ENCODE peak calls at places on chromosomes 13 and 19, in eight cellular contexts. R, O, Q, S, P, B, H and X are unnamed samples.
A peak's percentile ranks its signal among the peaks of the same experiment; 100 is the strongest.

GRCh38 chr19:409006-409514 is at the start of gene C2CD4C:
- DNase-seq in R (no peak), O (no peak), Q (no peak), S (no peak), P (no peak), B (no peak), H (no peak), X (no peak)

GRCh38 chr19:8163781-8164180 is 14.4 kb upstream of the FBN3 start:
- DNase-seq in R (no peak), O (no peak), Q (no peak), S (no peak), P (no peak), B (no peak), H (no peak), X (no peak)

GRCh38 chr19:53537523-53538377 is at the start of gene ZNF331:
- DNase-seq in R (peak; percentile 73), O (peak; percentile 88), Q (peak; percentile 85), S (peak; percentile 71), P (peak; percentile 81), B (peak; percentile 86), H (no peak), X (peak; percentile 87)

GRCh38 chr19:46955114-46955812 is 64.4 kb upstream of the NPAS1 start:
- DNase-seq in R (no peak), O (no peak), Q (no peak), S (no peak), P (no peak), B (no peak), H (no peak), X (no peak)

GRCh38 chr13:95788100-95788463 is 111.1 kb downstream of the DNAJC3 start:
- DNase-seq in R (no peak), O (no peak), Q (no peak), S (no peak), P (no peak), B (no peak), H (no peak), X (no peak)

GRCh38 chr13:86585826-86586225 is 786.6 kb upstream of the SLITRK6 start:
- DNase-seq in R (no peak), O (no peak), Q (no peak), S (peak; percentile 40), P (no peak), B (no peak), H (peak; percentile 89), X (no peak)

GRCh38 chr13:73109288-73109899 is 50.6 kb downstream of the KLF5 start:
- DNase-seq in R (no peak), O (no peak), Q (no peak), S (no peak), P (no peak), B (no peak), H (no peak), X (no peak)

GRCh38 chr13:32195713-32196112 is 119.5 kb downstream of the ZAR1L start:
- DNase-seq in R (no peak), O (no peak), Q (no peak), S (no peak), P (no peak), B (no peak), H (no peak), X (no peak)

GRCh38 chr19:3366761-3367571 is 583 bp downstream of the NFIC start:
- DNase-seq in R (no peak), O (peak; percentile 84), Q (no peak), S (peak; percentile 45), P (peak; percentile 72), B (no peak), H (no peak), X (no peak)

GRCh38 chr13:113573065-113573464 is 11.5 kb upstream of the TFDP1 start:
- DNase-seq in R (peak; percentile 6), O (no peak), Q (no peak), S (no peak), P (no peak), B (no peak), H (no peak), X (peak; percentile 0)

GRCh38 chr19:18590273-18591272 is 2.0 kb downstream of the REX1BD start:
- DNase-seq in R (peak; percentile 41), O (peak; percentile 67), Q (peak; percentile 85), S (no peak), P (no peak), B (peak; percentile 94), H (no peak), X (no peak)

GRCh38 chr19:43790587-43790986 is 9.8 kb upstream of the KCNN4 start:
- DNase-seq in R (no peak), O (no peak), Q (no peak), S (no peak), P (no peak), B (no peak), H (no peak), X (no peak)

GRCh38 chr19:49847731-49848696 is 2.9 kb upstream of the PTOV1 start:
- DNase-seq in R (no peak), O (no peak), Q (no peak), S (no peak), P (no peak), B (no peak), H (peak; percentile 49), X (no peak)

GRCh38 chr13:83819156-83819555 is 63.1 kb downstream of the SLITRK1 start:
- DNase-seq in R (no peak), O (no peak), Q (no peak), S (no peak), P (no peak), B (no peak), H (no peak), X (no peak)

GRCh38 chr13:98925949-98926348 is 51.9 kb downstream of the DOCK9 start:
- DNase-seq in R (no peak), O (no peak), Q (no peak), S (no peak), P (no peak), B (no peak), H (no peak), X (no peak)

GRCh38 chr19:10478476-10478875 is 24.7 kb downstream of the KEAP1 start:
- DNase-seq in R (no peak), O (no peak), Q (no peak), S (no peak), P (no peak), B (no peak), H (no peak), X (no peak)

GRCh38 chr13:92553470-92554114 is 673.0 kb upstream of the GPC6 start:
- DNase-seq in R (no peak), O (no peak), Q (no peak), S (no peak), P (no peak), B (no peak), H (no peak), X (no peak)

DNA sequence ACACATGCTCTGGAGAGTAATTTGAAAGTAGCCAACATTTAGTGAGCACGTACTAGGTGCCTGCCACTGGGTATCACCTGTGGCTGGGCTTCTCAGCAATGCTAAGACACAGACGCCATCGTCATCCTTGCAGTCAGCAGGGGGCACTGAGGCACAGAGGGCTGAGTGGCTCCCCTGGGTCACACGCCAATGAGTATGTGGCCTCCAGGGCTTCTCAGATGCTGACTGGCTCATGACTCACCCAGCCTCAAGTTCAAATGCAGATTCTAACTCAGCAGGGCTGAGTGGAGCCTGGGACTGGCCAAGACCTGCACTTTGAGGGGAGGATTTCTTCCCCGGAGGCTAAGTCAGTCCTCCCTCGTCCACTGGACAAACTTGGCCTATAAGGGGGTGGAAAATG is 115.1 kb upstream of the CACNA1A start:
- DNase-seq in R (no peak), O (no peak), Q (no peak), S (no peak), P (no peak), B (peak; percentile 32), H (peak; percentile 67), X (no peak)
- TF ChIP-seq CTCF in R (no peak), O (no peak), Q (no peak), S (no peak), P (no peak), B (no peak), H (peak; percentile 39), X (no peak)

GRCh38 chr13:46469064-46469463 is 82.0 kb upstream of the RUBCNL start:
- DNase-seq in R (no peak), O (no peak), Q (no peak), S (no peak), P (no peak), B (no peak), H (no peak), X (no peak)
- TF ChIP-seq CTCF in R (no peak), O (no peak), Q (no peak), S (no peak), P (no peak), B (no peak), H (no peak), X (no peak)

GRCh38 chr13:21060827-21061076 is 634 bp downstream of the LATS2 start:
- DNase-seq in R (no peak), O (peak; percentile 66), Q (no peak), S (no peak), P (no peak), B (no peak), H (no peak), X (no peak)

GRCh38 chr13:21063031-21063430 is 1.6 kb upstream of the LATS2 start:
- DNase-seq in R (no peak), O (no peak), Q (no peak), S (no peak), P (no peak), B (no peak), H (no peak), X (no peak)

GRCh38 chr13:21060063-21060826 is 1.1 kb downstream of the LATS2 start:
- DNase-seq in R (no peak), O (peak; percentile 63), Q (peak; percentile 75), S (no peak), P (peak; percentile 64), B (peak; percentile 45), H (no peak), X (peak; percentile 41)

GRCh38 chr13:21058361-21058760 is 3.0 kb downstream of the LATS2 start:
- DNase-seq in R (no peak), O (no peak), Q (no peak), S (no peak), P (no peak), B (no peak), H (no peak), X (no peak)

GRCh38 chr13:21061077-21061945 is at the start of gene LATS2:
- DNase-seq in R (peak; percentile 96), O (peak; percentile 98), Q (peak; percentile 95), S (peak; percentile 95), P (peak; percentile 98), B (peak; percentile 89), H (peak; percentile 83), X (peak; percentile 89)
- TF ChIP-seq CTCF in R (peak; percentile 13), O (no peak), Q (peak; percentile 28), S (no peak), P (peak; percentile 39), B (no peak), H (peak; percentile 18), X (no peak)

DNA sequence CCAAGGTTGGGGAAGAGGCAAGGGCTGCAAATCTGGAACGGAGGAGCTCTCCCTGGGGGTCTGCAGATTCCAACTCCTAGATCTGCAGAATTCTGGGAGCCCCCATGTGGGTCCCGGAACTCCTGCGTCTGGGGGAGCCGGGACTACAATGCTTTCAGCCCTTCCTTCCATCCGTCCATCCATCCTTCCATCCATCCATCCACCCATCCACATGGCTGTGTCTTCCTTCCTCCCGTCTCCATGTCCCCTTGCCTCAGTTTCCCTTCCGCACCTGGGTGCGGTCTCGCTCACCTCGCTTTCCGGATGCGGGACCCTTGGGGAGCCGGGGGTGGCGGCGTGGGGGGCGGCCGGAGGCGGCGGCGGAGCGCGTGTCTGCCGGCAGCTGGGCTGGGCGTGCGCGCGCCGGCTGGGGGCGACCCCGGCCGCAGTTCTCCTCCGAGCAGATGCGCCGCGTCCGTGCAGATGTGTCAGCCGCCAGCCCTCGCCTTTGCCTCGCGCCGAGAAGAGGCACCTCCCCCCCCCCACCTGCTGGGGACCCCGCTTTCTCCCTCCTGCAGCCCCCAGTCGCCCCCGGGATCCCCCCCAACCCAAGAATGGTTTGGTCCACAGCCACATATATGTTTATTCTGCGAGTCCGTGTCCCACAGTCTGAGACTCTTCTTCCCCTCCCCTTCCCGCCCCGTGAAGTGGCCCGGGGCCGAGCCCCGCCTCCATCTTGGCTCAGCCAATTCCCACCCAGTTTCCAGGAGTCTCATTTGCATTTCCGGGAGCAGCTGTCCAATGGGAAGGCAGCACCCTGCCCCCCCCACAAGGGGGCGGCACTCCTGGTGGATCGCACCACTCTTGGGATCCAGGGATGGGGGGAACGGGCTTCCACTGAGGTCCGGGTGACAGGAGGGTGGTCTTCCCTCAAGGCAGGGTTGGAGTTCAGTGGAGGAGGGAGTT is 8.8 kb downstream of the ISOC2 start:
- DNase-seq in R (peak; percentile 68), O (peak; percentile 80), Q (peak; percentile 84), S (peak; percentile 78), P (peak; percentile 81), B (peak; percentile 80), H (peak; percentile 27), X (no peak)
- TF ChIP-seq CTCF in R (no peak), O (peak; percentile 23), Q (no peak), S (no peak), P (no peak), B (no peak), H (no peak), X (no peak)